ENCODE peak calls at places on chromosome 11, in four cellular contexts. B is NCI-H1092; A is CD8-positive, alpha-beta memory T cell; M is left ventricle myocardium superior. V is an unnamed sample.

GRCh38 chr11:123122852-123123251 is 60.9 kb upstream of the HSPA8 start:
- DNase-seq in B (no peak), A (no peak), M (no peak), V (no peak)

GRCh38 chr11:47448566-47449427 is at the start of gene RAPSN:
- DNase-seq in B (no peak), A (no peak), M (peak), V (no peak)

GRCh38 chr11:125874556-125875124 is 12.8 kb upstream of the HYLS1 start:
- DNase-seq in B (peak), A (peak), M (no peak), V (peak)

GRCh38 chr11:63504933-63505586 is 824 bp upstream of the LGALS12 start:
- DNase-seq in B (no peak), A (no peak), M (peak), V (no peak)

GRCh38 chr11:36018967-36019596 is 75.2 kb downstream of the LDLRAD3 start:
- DNase-seq in B (no peak), A (no peak), M (no peak), V (no peak)

GRCh38 chr11:2538951-2539735 is 94.3 kb downstream of the KCNQ1 start:
- DNase-seq in B (no peak), A (no peak), M (peak), V (peak)

GRCh38 chr11:86625981-86626380 is 46.4 kb downstream of the ME3 start:
- DNase-seq in B (no peak), A (no peak), M (no peak), V (no peak)

GRCh38 chr11:17395978-17396377 is 7.5 kb upstream of the KCNJ11 start:
- DNase-seq in B (no peak), A (no peak), M (no peak), V (no peak)

GRCh38 chr11:304915-305833 is 2.4 kb upstream of the IFITM2 start:
- DNase-seq in B (no peak), A (no peak), M (peak), V (peak)

GRCh38 chr11:65861533-65862183 is 1.4 kb downstream of the MUS81 start:
- DNase-seq in B (no peak), A (no peak), M (no peak), V (peak)

GRCh38 chr11:17386331-17387084 is 2.0 kb downstream of the KCNJ11 start:
- DNase-seq in B (peak), A (no peak), M (peak), V (peak)

GRCh38 chr11:9739108-9739507 is 75.2 kb downstream of the SWAP70 start:
- DNase-seq in B (no peak), A (no peak), M (no peak), V (no peak)

GRCh38 chr11:13427440-13427839 is 35.6 kb downstream of the BTBD10 start:
- DNase-seq in B (no peak), A (no peak), M (no peak), V (no peak)

GRCh38 chr11:85236211-85236610 is 390.9 kb downstream of the DLG2 start:
- DNase-seq in B (no peak), A (no peak), M (no peak), V (no peak)

GRCh38 chr11:116835791-116836647 is 1.4 kb downstream of the APOA1 start:
- DNase-seq in B (peak), A (peak), M (peak), V (peak)

GRCh38 chr11:100329352-100329751 is 357.7 kb upstream of the ARHGAP42 start:
- DNase-seq in B (no peak), A (no peak), M (no peak), V (no peak)

GRCh38 chr11:2582436-2582931 is 117.3 kb downstream of the KCNQ1OT1 start:
- DNase-seq in B (no peak), A (no peak), M (peak), V (peak)

GRCh38 chr11:94884322-94884721 is 89.0 kb downstream of the CWC15 start:
- DNase-seq in B (no peak), A (no peak), M (no peak), V (no peak)

GRCh38 chr11:119615003-119615878 is 113.8 kb downstream of the NECTIN1 start:
- DNase-seq in B (no peak), A (no peak), M (no peak), V (no peak)

GRCh38 chr11:92867913-92868619 is 101.4 kb upstream of the MTNR1B start:
- DNase-seq in B (no peak), A (no peak), M (no peak), V (no peak)

GRCh38 chr11:12724301-12725046 is 50.3 kb downstream of the TEAD1 start:
- DNase-seq in B (peak), A (no peak), M (peak), V (peak)

GRCh38 chr11:75801362-75802021 is 13.5 kb upstream of the UVRAG start:
- DNase-seq in B (no peak), A (no peak), M (no peak), V (peak)

GRCh38 chr11:112381578-112381977 is 120.9 kb upstream of the PLET1 start:
- DNase-seq in B (no peak), A (no peak), M (no peak), V (no peak)

GRCh38 chr11:2498750-2499149 is 53.9 kb downstream of the KCNQ1 start:
- DNase-seq in B (no peak), A (no peak), M (no peak), V (no peak)

GRCh38 chr11:117878314-117878938 is 2.0 kb upstream of the FXYD6 start:
- DNase-seq in B (no peak), A (no peak), M (no peak), V (no peak)

GRCh38 chr11:119846374-119846773 is 117.4 kb upstream of the NECTIN1 start:
- DNase-seq in B (no peak), A (no peak), M (no peak), V (no peak)

GRCh38 chr11:36381005-36381350 is 84.9 kb downstream of the PRR5L start:
- DNase-seq in B (no peak), A (peak), M (no peak), V (no peak)

GRCh38 chr11:62433141-62433543 is 14.3 kb downstream of the SCGB1A1 start:
- DNase-seq in B (no peak), A (no peak), M (no peak), V (no peak)

GRCh38 chr11:2266586-2267305 is 3.6 kb downstream of the ASCL2 start:
- DNase-seq in B (no peak), A (no peak), M (no peak), V (no peak)

GRCh38 chr11:3109921-3110706 is 52.9 kb upstream of the CARS1 start:
- DNase-seq in B (peak), A (no peak), M (peak), V (no peak)

GRCh38 chr11:72308226-72309073 is 64.5 kb upstream of the PHOX2A start:
- DNase-seq in B (peak), A (no peak), M (no peak), V (no peak)

GRCh38 chr11:109150603-109151002 is 271.4 kb upstream of the C11orf87 start:
- DNase-seq in B (no peak), A (no peak), M (no peak), V (no peak)

GRCh38 chr11:66686801-66687750 is 9.4 kb upstream of the RBM4B start:
- DNase-seq in B (no peak), A (no peak), M (no peak), V (no peak)

GRCh38 chr11:93085097-93085496 is 112.7 kb downstream of the SLC36A4 start:
- DNase-seq in B (no peak), A (no peak), M (no peak), V (no peak)

GRCh38 chr11:117911694-117912093 is 17.5 kb downstream of the TMPRSS13 start:
- DNase-seq in B (no peak), A (no peak), M (no peak), V (no peak)

GRCh38 chr11:80846979-80847378 is 1406.1 kb upstream of the TENM4 start:
- DNase-seq in B (no peak), A (no peak), M (no peak), V (no peak)

GRCh38 chr11:131178020-131178419 is 192.4 kb upstream of the NTM start:
- DNase-seq in B (no peak), A (no peak), M (no peak), V (no peak)

V was measured in left cardiac atrium.